ENCODE peak calls at places on chromosomes 11 and 22, in ten cellular contexts. V is breast epithelium; Q is heart right ventricle; F is lower lobe of right lung; L is mucosa of descending colon; P is head of caudate nucleus; B is activated T-cell treated with anti-CD3 and anti-CD28 coated beads, Interleukin-2, amount 50 U/mL, for 72 hours; M is hepatic stellate cell; Y is fibroblast of the conjunctiva; C is CD8-positive, alpha-beta T cell. T is an unnamed sample.

GRCh38 chr22:36144886-36145541 is 15.5 kb downstream of the APOL3 start:
- DNase-seq in C (peak), P (peak), M (peak), F (peak), Y (peak), V (no peak), L (peak), Q (peak), B (peak), T (no peak)

GRCh38 chr22:36595154-36595553 is 66.2 kb upstream of the EIF3D start:
- DNase-seq in V (no peak), Q (no peak), C (no peak), B (no peak), Y (no peak), M (no peak), P (no peak), F (no peak), L (no peak), T (no peak)

GRCh38 chr11:64378335-64378884 is 19.4 kb downstream of the RPS6KA4 start:
- DNase-seq in F (no peak), L (no peak), V (no peak), B (no peak), M (no peak), Q (no peak), P (peak), C (no peak), Y (no peak), T (no peak)

GRCh38 chr11:73195191-73196007 is 22.7 kb upstream of the P2RY2 start:
- DNase-seq in V (peak), B (no peak), F (no peak), L (peak), C (no peak), P (no peak), M (no peak), Y (no peak), Q (no peak), T (no peak)

GRCh38 chr11:81673001-81673400 is 1060.7 kb downstream of the FAM181B start:
- DNase-seq in P (no peak), M (no peak), L (no peak), C (no peak), F (no peak), V (no peak), B (no peak), Y (no peak), Q (no peak), T (no peak)

GRCh38 chr22:20938272-20938671 is 21.1 kb downstream of the CRKL start:
- DNase-seq in P (no peak), L (no peak), B (no peak), V (no peak), Q (no peak), Y (no peak), C (no peak), F (no peak), M (no peak), T (no peak)

GRCh38 chr22:20080776-20081654 is 974 bp downstream of the DGCR8 start:
- DNase-seq in P (no peak), M (peak), Y (no peak), Q (no peak), B (peak), V (no peak), L (peak), F (peak), C (no peak), T (no peak)

GRCh38 chr11:3203221-3204043 is 15.2 kb downstream of the MRGPRG start:
- DNase-seq in F (peak), V (no peak), C (no peak), Q (no peak), P (no peak), Y (no peak), B (no peak), L (peak), M (no peak), T (no peak)

GRCh38 chr11:35088226-35088625 is 50.7 kb upstream of the CD44 start:
- DNase-seq in V (no peak), P (no peak), C (no peak), F (no peak), Y (no peak), L (no peak), Q (no peak), M (no peak), B (no peak), T (no peak)

GRCh38 chr11:14502039-14502438 is 2.4 kb upstream of the COPB1 start:
- DNase-seq in P (no peak), Q (no peak), F (no peak), Y (no peak), L (no peak), C (no peak), B (no peak), V (no peak), M (no peak), T (no peak)

T was measured in CD4-positive, alpha-beta T cell.